ENCODE peak calls at places on chromosome 16, in five cellular contexts. Z is thyroid gland, E is GM12878, S is A549, C is IMR-90. M is an unnamed sample.

GRCh38 chr16:60107467-60107866 is 1373.4 kb upstream of the GOT2 start:
- DNase-seq in E (no peak), C (no peak), Z (no peak), S (no peak), M (no peak)

GRCh38 chr16:57988929-57989328 is 11.5 kb downstream of the ZNF319 start:
- DNase-seq in S (no peak), E (no peak), Z (peak), C (no peak), M (no peak)

GRCh38 chr16:70159355-70160348 is 13.9 kb upstream of the CLEC18C start:
- DNase-seq in S (no peak), E (no peak), Z (no peak), C (peak), M (no peak)

GRCh38 chr16:5158494-5158893 is 60.9 kb upstream of the EEF2KMT start:
- DNase-seq in Z (no peak), S (no peak), C (no peak), E (no peak), M (no peak)

GRCh38 chr16:84117482-84117843 is 721 bp upstream of the MBTPS1 start:
- DNase-seq in Z (peak), C (peak), E (no peak), S (peak), M (peak)

GRCh38 chr16:83402160-83402794 is 405.5 kb upstream of the HSBP1 start:
- DNase-seq in C (peak), S (no peak), Z (no peak), E (no peak), M (no peak)

GRCh38 chr16:29808219-29808900 is 2.0 kb downstream of the MAZ start:
- DNase-seq in Z (peak), C (no peak), E (no peak), S (no peak), M (no peak)

GRCh38 chr16:79164378-79164720 is 436.2 kb downstream of the MAF start:
- DNase-seq in E (no peak), C (no peak), S (no peak), Z (no peak), M (no peak)

GRCh38 chr16:53600076-53600475 is 97.1 kb upstream of the AKTIP start:
- DNase-seq in S (no peak), Z (no peak), C (peak), E (no peak), M (no peak)

GRCh38 chr16:85752511-85753420 is 1.9 kb upstream of the C16orf74 start:
- DNase-seq in C (peak), E (no peak), Z (peak), S (no peak), M (no peak)

GRCh38 chr16:70250748-70251650 is 741 bp downstream of the EXOSC6 start:
- DNase-seq in Z (peak), C (peak), E (no peak), S (peak), M (peak)

GRCh38 chr16:79836129-79836528 is 235.6 kb upstream of the MAF start:
- DNase-seq in C (no peak), S (no peak), E (no peak), Z (no peak), M (no peak)

GRCh38 chr16:74372369-74372768 is 3.7 kb upstream of the NPIPB15 start:
- DNase-seq in Z (no peak), C (no peak), S (no peak), E (no peak), M (no peak)

GRCh38 chr16:3520398-3520797 is 19.6 kb downstream of the CLUAP1 start:
- DNase-seq in Z (no peak), E (no peak), C (peak), S (no peak), M (no peak)

DNA sequence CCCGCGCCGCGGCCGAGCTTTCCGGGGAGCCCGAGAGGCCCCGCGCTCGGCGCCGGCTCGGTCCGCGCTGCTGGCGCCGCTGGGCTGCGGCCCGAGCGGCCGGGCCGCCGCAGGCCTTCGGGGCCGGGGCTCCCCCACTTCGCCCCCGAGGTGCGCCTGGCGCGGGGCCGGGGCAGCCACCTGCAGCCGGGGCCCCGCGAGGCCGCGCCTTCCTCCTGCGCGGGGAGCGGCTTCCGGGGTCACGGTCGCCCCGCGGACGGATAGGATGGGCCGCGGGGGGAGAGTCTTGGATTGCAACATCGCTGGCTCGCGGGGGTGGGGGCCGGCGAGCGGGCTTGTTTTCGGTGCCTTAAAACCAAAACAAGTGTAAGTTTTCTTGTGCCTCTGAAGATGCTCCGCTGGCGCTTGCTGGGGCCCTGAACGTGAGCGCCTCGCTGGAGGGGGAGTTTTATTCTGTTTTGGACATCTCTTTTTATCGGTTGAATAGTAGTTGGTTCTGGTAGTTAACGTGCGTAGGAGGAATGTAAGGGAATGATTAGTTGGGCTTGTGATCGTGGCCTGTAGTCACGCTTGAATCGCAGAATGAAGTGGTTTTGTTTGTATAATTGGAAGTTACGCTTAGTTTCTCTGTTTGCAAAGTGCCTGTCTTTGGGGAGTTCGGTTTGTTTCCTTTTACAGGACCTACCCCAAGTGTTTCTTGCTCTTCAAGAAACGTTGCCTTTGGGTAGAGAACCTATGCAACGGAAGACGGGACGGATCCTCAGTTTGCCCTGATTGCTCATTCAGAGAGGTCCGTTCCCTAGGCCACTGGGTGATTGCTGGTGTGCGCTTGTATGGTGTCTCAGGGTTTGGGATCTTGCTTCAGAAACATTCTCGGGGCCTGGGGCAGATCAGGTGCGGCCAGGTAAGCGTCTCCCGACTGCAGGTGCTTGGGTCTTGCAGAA is 724 bp downstream of the UBE2I start:
- DNase-seq in E (no peak), S (no peak), Z (peak), C (peak), M (peak)
- TF ChIP-seq POLR2A in E (peak), S (no peak), Z (no peak), C (no peak), M (no peak)

GRCh38 chr16:71555230-71555891 is 21.5 kb downstream of the TAT start:
- DNase-seq in C (no peak), Z (no peak), E (no peak), S (no peak), M (no peak)
- TF ChIP-seq POLR2A in C (no peak), Z (no peak), E (no peak), S (no peak), M (no peak)

DNA sequence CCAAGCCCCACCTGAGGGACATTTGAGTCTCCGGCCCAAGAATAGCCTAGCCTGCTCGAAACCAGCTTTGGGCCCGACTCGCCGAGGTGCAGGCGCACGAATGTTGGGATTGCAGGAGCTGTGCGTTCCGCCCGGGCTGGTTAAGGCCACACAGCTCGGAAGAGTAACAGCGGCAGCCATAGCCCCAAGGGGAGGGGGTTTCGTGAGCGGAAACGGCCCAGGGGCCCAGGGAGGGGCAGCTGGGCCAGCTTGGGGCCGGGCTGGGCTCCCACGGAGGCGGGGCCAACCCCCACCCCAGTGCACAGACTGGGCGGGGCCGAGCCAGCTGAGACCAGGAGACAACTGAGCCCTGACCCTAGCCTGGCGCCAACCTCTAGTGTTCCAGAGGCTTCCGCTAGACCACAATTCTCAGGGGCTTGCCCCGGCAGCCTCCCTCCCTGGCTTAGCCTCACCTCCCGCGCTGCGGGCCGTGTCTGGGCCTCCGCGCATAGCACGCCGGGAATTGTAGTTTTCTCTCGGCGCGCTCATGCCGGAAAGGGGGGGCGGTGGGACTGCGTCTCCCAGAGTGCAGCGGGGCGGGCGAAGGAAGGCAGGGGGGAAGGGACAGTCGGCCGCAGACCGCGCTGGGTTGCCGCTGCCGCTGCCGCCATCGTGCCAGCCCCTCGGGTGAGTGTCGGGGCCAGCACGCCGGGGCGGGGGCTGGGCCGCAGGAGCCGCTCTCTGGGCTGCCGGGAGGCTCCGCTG is at the start of gene NUTF2:
- DNase-seq in Z (peak), S (peak), C (peak), E (peak), M (peak)
- TF ChIP-seq POLR2A in Z (peak), S (peak), C (peak), E (peak), M (peak)

DNA sequence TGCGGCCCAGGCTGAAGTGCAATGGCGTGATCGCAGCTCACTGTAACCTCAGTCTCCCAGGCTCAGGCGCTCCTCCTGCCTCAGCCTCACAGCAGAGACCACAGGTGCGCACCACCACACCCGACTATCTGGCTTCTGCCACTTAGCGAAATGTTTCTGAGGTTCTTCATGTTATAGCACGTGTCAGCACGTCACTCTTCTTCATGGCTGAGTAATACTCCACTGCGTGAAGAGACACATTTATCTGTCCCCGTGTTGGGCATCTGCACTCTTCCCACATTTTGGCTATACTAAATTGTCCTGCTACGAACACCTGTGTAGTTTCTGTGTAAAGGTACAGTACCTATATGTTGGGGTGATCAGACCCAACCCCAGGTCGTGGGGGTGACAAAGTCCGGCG is 1.0 kb upstream of the DPEP1 start:
- DNase-seq in C (no peak), Z (no peak), E (no peak), S (no peak), M (no peak)
- TF ChIP-seq POLR2A in C (no peak), Z (no peak), E (no peak), S (no peak), M (no peak)

GRCh38 chr16:30921748-30922419 is 1.5 kb upstream of the FBXL19 start:
- DNase-seq in Z (peak), S (peak), E (peak), C (peak), M (peak)
- TF ChIP-seq POLR2A in Z (peak), S (peak), E (no peak), C (no peak), M (no peak)

DNA sequence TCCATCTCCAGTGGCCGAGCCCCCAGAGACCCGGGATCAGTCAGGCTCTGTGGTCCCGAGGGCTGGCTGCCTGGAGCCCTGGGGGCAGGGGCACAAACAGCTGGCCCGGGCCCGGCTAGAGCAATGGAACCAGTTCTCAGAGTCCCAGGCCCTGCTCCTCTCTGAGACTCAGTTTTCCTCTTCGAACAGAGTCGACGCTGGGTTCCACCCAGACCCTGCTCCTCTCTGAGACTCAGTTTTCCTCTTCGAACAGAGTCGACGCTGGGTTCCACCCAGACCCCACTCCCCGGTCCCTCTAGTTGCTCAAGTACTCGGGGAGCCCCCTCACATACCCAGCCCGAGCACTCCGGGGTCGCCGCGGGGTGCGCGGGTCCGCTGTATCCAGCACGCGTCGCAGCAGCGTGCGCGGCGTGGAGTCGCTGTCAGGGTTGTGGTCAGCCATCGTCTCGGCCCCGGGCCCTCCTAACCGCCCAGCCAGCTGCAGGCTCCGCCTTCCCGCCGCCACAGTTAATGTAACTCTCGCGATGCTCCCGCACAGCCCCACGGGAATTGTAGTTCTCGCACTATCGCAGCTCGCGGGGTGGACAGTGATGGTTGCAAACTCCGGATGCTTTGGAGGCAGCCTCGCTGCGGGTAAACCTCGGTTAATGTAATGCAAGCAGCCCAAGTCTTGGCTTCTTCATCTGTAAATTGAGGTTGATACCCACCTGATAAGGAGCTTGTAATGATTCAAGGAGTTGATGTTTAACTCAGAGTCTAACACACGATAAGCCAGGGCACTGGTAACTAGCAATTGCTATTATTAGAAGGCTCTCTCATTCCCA is 8.5 kb upstream of the THAP11 start:
- DNase-seq in S (peak), E (peak), C (peak), Z (peak), M (peak)
- TF ChIP-seq POLR2A in S (peak), E (peak), C (peak), Z (peak), M (peak)